ENCODE peak calls at places on chromosomes 16 and 17, in four cellular contexts. E is Calu3; G is COR-L47; N is stimulated activated CD4-positive, alpha-beta T cell treated with anti-CD3 and anti-CD28 coated beads, Interleukin-2, amount 100 ng/mL, for 48 hours. Z is an unnamed sample.

GRCh38 chr16:72932677-72933335 is 115.1 kb downstream of the ZFHX3 start:
- DNase-seq in E (no peak), G (no peak), N (no peak), Z (no peak)

GRCh38 chr16:29007865-29008593 is 23.2 kb downstream of the LAT start:
- DNase-seq in E (no peak), G (no peak), N (peak), Z (no peak)

GRCh38 chr17:2025220-2025621 is at the start of gene RTN4RL1:
- DNase-seq in E (peak), G (no peak), N (no peak), Z (peak)

GRCh38 chr16:86590501-86591144 is 12.3 kb downstream of the FOXL1 start:
- DNase-seq in E (peak), G (no peak), N (no peak), Z (no peak)

GRCh38 chr17:48722924-48723554 is at the start of gene PRAC2:
- DNase-seq in E (no peak), G (no peak), N (no peak), Z (peak)

GRCh38 chr17:75693500-75694481 is 26.7 kb downstream of the SAP30BP start:
- DNase-seq in E (peak), G (no peak), N (no peak), Z (peak)

GRCh38 chr16:3601614-3602319 is 9.6 kb downstream of the SLX4 start:
- DNase-seq in E (no peak), G (no peak), N (no peak), Z (no peak)

GRCh38 chr17:15284537-15284936 is 19.4 kb upstream of the PMP22 start:
- DNase-seq in E (no peak), G (no peak), N (no peak), Z (no peak)

GRCh38 chr16:82954224-82954929 is 327.6 kb downstream of the CDH13 start:
- DNase-seq in E (no peak), G (no peak), N (no peak), Z (no peak)